ENCODE peak calls at places on chromosomes 1 and 21, in six cellular contexts. Y is uterus, J is MM.1S, D is adrenal gland, P is Calu3, X is GM12865. F is an unnamed sample.

GRCh38 chr1:75472971-75473603 is 137.8 kb downstream of the SLC44A5 start:
- DNase-seq in Y (no peak), J (no peak), D (no peak), P (no peak), X (no peak), F (no peak)

GRCh38 chr1:111884772-111885443 is 104.6 kb downstream of the KCND3 start:
- DNase-seq in Y (no peak), J (no peak), D (no peak), P (no peak), X (no peak), F (no peak)

GRCh38 chr21:27761623-27762022 is 794.7 kb upstream of the ADAMTS5 start:
- DNase-seq in Y (no peak), J (no peak), D (no peak), P (no peak), X (no peak), F (no peak)

GRCh38 chr1:170290971-170291370 is 145.2 kb downstream of the NTMT2 start:
- DNase-seq in Y (no peak), J (no peak), D (no peak), P (no peak), X (no peak), F (no peak)

GRCh38 chr21:46110499-46111192 is 12.7 kb downstream of the COL6A2 start:
- DNase-seq in Y (peak), J (no peak), D (peak), P (no peak), X (no peak), F (no peak)

GRCh38 chr21:41816583-41817165 is 49.8 kb upstream of the RIPK4 start:
- DNase-seq in Y (peak), J (peak), D (peak), P (peak), X (peak), F (peak)

GRCh38 chr1:193013005-193013404 is 46.2 kb downstream of the UCHL5 start:
- DNase-seq in Y (no peak), J (no peak), D (no peak), P (no peak), X (no peak), F (no peak)

GRCh38 chr1:68308034-68308433 is 75.7 kb upstream of the WLS start:
- DNase-seq in Y (no peak), J (no peak), D (no peak), P (no peak), X (no peak), F (no peak)

GRCh38 chr1:95067069-95067468 is 5.7 kb downstream of the ALG14 start:
- DNase-seq in Y (no peak), J (no peak), D (peak), P (no peak), X (no peak), F (no peak)

DNA sequence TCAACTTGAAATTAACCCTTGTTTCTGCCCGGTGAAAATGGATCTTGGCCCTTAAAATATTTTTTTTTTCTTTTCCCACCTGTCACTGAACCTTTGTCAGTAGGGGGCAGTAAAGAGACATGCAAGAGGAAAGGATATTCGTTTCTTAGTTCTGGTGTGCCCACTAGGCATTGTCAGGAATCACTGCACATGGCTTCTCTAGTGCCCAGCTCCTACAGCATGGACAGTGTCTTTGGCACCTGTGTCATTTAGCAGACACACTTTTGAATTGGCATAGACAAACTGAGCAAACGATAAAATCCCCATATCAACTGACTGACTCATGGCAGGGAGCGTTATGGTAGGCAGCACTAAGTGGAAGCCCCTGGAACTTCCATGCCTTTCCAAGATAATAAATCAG is 1048.1 kb downstream of the BRINP3 start:
- DNase-seq in Y (no peak), J (peak), D (no peak), P (peak), X (peak), F (peak)
- TF ChIP-seq CTCF in Y (no peak), J (peak), D (no peak), P (peak), X (peak), F (peak)

GRCh38 chr1:152451254-152451653 is 37.2 kb upstream of the CRNN start:
- DNase-seq in Y (no peak), J (no peak), D (no peak), P (peak), X (no peak), F (no peak)
- TF ChIP-seq CTCF in Y (no peak), J (no peak), D (no peak), P (peak), X (no peak), F (peak)

GRCh38 chr1:93029317-93029716 is 49.8 kb upstream of the MTF2 start:
- DNase-seq in Y (no peak), J (peak), D (no peak), P (no peak), X (peak), F (no peak)
- TF ChIP-seq CTCF in Y (no peak), J (no peak), D (no peak), P (no peak), X (no peak), F (no peak)

GRCh38 chr1:39699419-39699818 is 8.2 kb upstream of the HPCAL4 start:
- DNase-seq in Y (no peak), J (no peak), D (no peak), P (no peak), X (no peak), F (no peak)
- TF ChIP-seq CTCF in Y (no peak), J (peak), D (no peak), P (peak), X (no peak), F (no peak)

DNA sequence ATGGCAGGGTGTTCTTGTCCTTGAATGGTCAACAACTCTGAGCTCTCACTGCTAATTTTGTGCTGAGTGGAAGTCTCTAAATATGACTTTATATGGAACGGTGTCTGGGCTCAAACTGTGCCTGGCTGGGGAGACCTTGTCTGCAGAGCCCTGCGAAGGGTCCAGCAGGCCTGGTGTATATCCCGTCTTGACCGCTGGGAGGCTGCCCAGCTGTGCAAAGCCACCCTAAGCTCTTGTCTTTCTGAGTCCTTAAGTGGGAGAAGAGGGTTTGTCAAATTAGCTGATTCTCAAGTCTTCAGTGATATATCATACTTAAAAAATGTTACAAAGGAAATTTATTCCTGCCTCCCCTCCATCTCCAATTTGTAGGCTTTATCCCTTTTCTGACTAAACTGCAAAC is 198.7 kb downstream of the KCNJ6 start:
- DNase-seq in Y (no peak), J (no peak), D (no peak), P (no peak), X (no peak), F (no peak)
- TF ChIP-seq CTCF in Y (no peak), J (no peak), D (no peak), P (no peak), X (peak), F (no peak)

DNA sequence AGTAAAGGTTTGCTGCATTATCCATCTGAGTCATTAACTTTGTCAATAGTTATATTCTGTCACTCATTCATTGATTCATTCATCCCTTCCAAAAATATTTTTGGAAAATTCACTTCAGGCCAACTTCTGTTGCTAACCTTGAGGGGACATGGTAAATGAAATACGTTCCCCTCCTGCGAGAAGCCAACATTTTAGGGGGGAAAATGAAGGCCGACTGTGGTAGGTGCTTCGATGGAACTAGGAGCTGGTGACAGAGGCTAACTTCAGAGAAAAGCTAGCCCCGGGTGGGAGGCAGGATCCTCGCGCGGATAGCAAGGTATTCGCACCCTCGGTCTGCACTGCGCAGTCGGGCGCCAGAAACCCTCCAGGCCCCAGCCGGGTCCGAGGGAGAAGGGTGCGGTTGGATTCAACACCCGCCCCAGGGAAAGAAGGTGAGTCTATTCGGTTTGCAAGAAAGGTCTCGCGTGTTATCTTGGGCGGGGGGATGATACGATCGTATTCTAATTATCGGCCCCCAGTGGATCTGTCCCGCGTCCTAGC is 646 bp upstream of the RRP15 start:
- DNase-seq in Y (no peak), J (no peak), D (no peak), P (no peak), X (no peak), F (no peak)
- TF ChIP-seq CTCF in Y (no peak), J (no peak), D (no peak), P (no peak), X (no peak), F (no peak)

GRCh38 chr1:161054805-161055204 is 9.0 kb upstream of the USF1 start:
- DNase-seq in Y (no peak), J (no peak), D (no peak), P (no peak), X (no peak), F (no peak)
- TF ChIP-seq CTCF in Y (no peak), J (peak), D (no peak), P (no peak), X (no peak), F (no peak)

GRCh38 chr1:231170875-231171274 is 9.0 kb downstream of the TRIM67 start:
- DNase-seq in Y (no peak), J (no peak), D (no peak), P (no peak), X (no peak), F (no peak)
- TF ChIP-seq CTCF in Y (no peak), J (peak), D (no peak), P (peak), X (peak), F (no peak)

GRCh38 chr1:160209041-160209655 is 4.0 kb downstream of the PEA15 start:
- DNase-seq in Y (no peak), J (no peak), D (no peak), P (no peak), X (no peak), F (no peak)

GRCh38 chr1:160208179-160209040 is 3.2 kb downstream of the PEA15 start:
- DNase-seq in Y (no peak), J (no peak), D (no peak), P (no peak), X (no peak), F (no peak)

GRCh38 chr1:160209656-160210046 is 4.5 kb downstream of the PEA15 start:
- DNase-seq in Y (no peak), J (no peak), D (peak), P (no peak), X (no peak), F (no peak)

GRCh38 chr1:160211010-160211790 is 6.0 kb downstream of the PEA15 start:
- DNase-seq in Y (no peak), J (no peak), D (no peak), P (no peak), X (no peak), F (no peak)

GRCh38 chr1:160210563-160210962 is 5.4 kb downstream of the PEA15 start:
- DNase-seq in Y (no peak), J (no peak), D (no peak), P (no peak), X (no peak), F (no peak)
- TF ChIP-seq CTCF in Y (no peak), J (no peak), D (no peak), P (no peak), X (no peak), F (no peak)

GRCh38 chr1:8214501-8215173 is 103.3 kb upstream of the SLC45A1 start:
- DNase-seq in Y (no peak), J (no peak), D (no peak), P (no peak), X (no peak), F (no peak)
- TF ChIP-seq CTCF in Y (no peak), J (no peak), D (no peak), P (no peak), X (no peak), F (no peak)

F was measured in GM13976.